ENCODE peak calls at places on chromosome 10, in four cellular contexts. Z, L, W and F are unnamed samples.
A peak's percentile ranks its signal among the peaks of the same experiment; 100 is the strongest.

GRCh38 chr10:72615985-72616384 is 9.9 kb downstream of the MICU1 start:
- DNase-seq in Z (no peak), L (no peak), W (no peak), F (no peak)

GRCh38 chr10:29648114-29648982 is 13.6 kb upstream of the SVIL start:
- DNase-seq in Z (no peak), L (no peak), W (peak; percentile 38), F (no peak)

GRCh38 chr10:117007080-117007479 is 2.1 kb upstream of the SHTN1 start:
- DNase-seq in Z (peak; percentile 58), L (peak; percentile 23), W (peak; percentile 74), F (peak; percentile 25)

GRCh38 chr10:12459338-12459737 is 110.0 kb downstream of the CAMK1D start:
- DNase-seq in Z (no peak), L (no peak), W (no peak), F (no peak)

GRCh38 chr10:112369495-112370423 is 4.2 kb upstream of the ACSL5 start:
- DNase-seq in Z (no peak), L (no peak), W (no peak), F (no peak)

GRCh38 chr10:12483996-12484944 is 134.9 kb downstream of the CAMK1D start:
- DNase-seq in Z (no peak), L (no peak), W (no peak), F (no peak)

GRCh38 chr10:102815790-102816549 is 21.2 kb downstream of the CYP17A1 start:
- DNase-seq in Z (no peak), L (no peak), W (peak; percentile 96), F (no peak)

GRCh38 chr10:5544216-5544805 is 19.6 kb downstream of the CALML3 start:
- DNase-seq in Z (no peak), L (no peak), W (no peak), F (no peak)

GRCh38 chr10:5508786-5509185 is 9.4 kb upstream of the CALML5 start:
- DNase-seq in Z (no peak), L (no peak), W (no peak), F (no peak)

GRCh38 chr10:117086545-117086944 is 51.5 kb downstream of the VAX1 start:
- DNase-seq in Z (no peak), L (no peak), W (no peak), F (no peak)

GRCh38 chr10:91551856-91552255 is 81.0 kb downstream of the PPP1R3C start:
- DNase-seq in Z (peak; percentile 35), L (peak; percentile 33), W (peak; percentile 80), F (peak; percentile 50)

GRCh38 chr10:116880716-116881440 is 31.6 kb downstream of the ENO4 start:
- DNase-seq in Z (no peak), L (no peak), W (no peak), F (no peak)

GRCh38 chr10:98285416-98285815 is 17.4 kb upstream of the LOXL4 start:
- DNase-seq in Z (no peak), L (no peak), W (no peak), F (no peak)

GRCh38 chr10:88278912-88279311 is 304.2 kb downstream of the RNLS start:
- DNase-seq in Z (no peak), L (no peak), W (no peak), F (no peak)

GRCh38 chr10:91090761-91091529 is 129.5 kb upstream of the PCGF5 start:
- DNase-seq in Z (no peak), L (no peak), W (no peak), F (peak; percentile 23)

GRCh38 chr10:132684164-132684891 is 101.6 kb downstream of the NKX6-2 start:
- DNase-seq in Z (no peak), L (no peak), W (peak; percentile 70), F (no peak)

GRCh38 chr10:132685921-132686680 is 99.8 kb downstream of the NKX6-2 start:
- DNase-seq in Z (no peak), L (no peak), W (no peak), F (no peak)

GRCh38 chr10:132687893-132688579 is 97.9 kb downstream of the NKX6-2 start:
- DNase-seq in Z (no peak), L (no peak), W (no peak), F (no peak)

GRCh38 chr10:132687181-132687892 is 98.6 kb downstream of the NKX6-2 start:
- DNase-seq in Z (no peak), L (no peak), W (no peak), F (no peak)

GRCh38 chr10:132685121-132685891 is 100.6 kb downstream of the NKX6-2 start:
- DNase-seq in Z (no peak), L (peak; percentile 65), W (peak; percentile 58), F (peak; percentile 90)
- TF ChIP-seq MAZ in Z (no peak), L (no peak), W (no peak), F (no peak)

DNA sequence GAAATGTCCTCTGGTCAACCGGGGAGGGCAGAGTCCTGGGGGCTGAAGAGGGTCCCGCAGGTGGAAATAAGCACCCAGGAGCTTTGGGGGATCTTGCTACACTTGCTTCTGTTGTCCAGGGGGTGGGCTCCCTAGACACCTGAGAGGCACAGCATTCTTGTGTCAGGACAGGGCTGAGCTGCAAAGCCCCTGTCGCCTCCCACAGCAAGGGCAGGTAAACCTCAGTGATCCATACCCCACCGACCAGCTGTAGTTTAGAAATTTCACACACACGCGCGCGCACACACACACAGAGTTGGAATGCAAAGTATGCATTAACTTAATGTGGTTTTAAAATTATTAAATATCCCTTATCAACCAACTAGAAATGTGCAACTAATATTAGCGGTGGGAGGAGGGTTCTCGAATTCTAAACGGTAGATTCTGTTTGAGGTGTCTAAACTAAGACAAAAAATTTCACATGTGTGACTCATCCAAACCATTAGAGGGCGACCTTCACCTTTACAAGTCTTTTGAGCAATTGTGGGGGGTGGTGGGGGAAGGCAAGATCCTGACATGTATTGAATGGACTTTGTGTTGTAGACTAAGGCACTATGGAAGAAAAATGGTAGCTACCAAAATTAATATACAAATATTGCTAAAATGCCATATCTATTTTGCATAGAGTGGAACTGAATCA is 34.3 kb upstream of the PTF1A start:
- DNase-seq in Z (peak; percentile 34), L (peak; percentile 51), W (peak; percentile 39), F (peak; percentile 63)
- TF ChIP-seq MAZ in Z (no peak), L (no peak), W (no peak), F (no peak)

DNA sequence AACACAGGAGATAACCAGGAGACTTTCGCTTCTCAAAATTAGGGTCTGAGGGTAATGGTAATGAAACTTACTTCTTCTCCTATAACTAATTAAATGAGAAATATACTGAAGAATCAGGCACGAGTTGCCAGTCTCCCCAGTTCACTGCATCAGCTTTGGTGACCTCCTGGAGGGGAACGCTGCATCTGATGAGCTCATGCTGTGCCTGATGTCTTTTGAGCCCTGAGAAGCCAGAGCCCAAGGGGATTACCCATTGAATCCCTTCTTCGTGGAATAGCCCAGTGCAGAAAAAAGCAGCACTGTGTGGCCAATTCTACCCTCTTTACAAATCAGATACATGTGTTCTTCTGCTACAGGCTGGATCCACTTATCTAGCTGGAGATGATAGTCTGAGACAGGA is 45.1 kb downstream of the CYP2C9 start:
- DNase-seq in Z (no peak), L (no peak), W (no peak), F (no peak)
- TF ChIP-seq MAZ in Z (no peak), L (no peak), W (no peak), F (no peak)

GRCh38 chr10:19921300-19922140 is 105.3 kb downstream of the PLXDC2 start:
- DNase-seq in Z (no peak), L (no peak), W (peak; percentile 67), F (no peak)

GRCh38 chr10:19915816-19916215 is 99.6 kb downstream of the PLXDC2 start:
- DNase-seq in Z (no peak), L (no peak), W (no peak), F (no peak)

GRCh38 chr10:19917756-19918478 is 101.7 kb downstream of the PLXDC2 start:
- DNase-seq in Z (no peak), L (no peak), W (no peak), F (no peak)

GRCh38 chr10:19920075-19920726 is 104.0 kb downstream of the PLXDC2 start:
- DNase-seq in Z (no peak), L (no peak), W (no peak), F (no peak)

GRCh38 chr10:19918800-19919199 is 102.6 kb downstream of the PLXDC2 start:
- DNase-seq in Z (no peak), L (no peak), W (peak; percentile 62), F (peak; percentile 13)
- TF ChIP-seq MAZ in Z (no peak), L (no peak), W (no peak), F (no peak)

GRCh38 chr10:74056081-74056818 is 58.3 kb downstream of the VCL start:
- DNase-seq in Z (peak; percentile 35), L (no peak), W (peak; percentile 85), F (peak; percentile 65)
- TF ChIP-seq MAZ in Z (no peak), L (no peak), W (no peak), F (no peak)

DNA sequence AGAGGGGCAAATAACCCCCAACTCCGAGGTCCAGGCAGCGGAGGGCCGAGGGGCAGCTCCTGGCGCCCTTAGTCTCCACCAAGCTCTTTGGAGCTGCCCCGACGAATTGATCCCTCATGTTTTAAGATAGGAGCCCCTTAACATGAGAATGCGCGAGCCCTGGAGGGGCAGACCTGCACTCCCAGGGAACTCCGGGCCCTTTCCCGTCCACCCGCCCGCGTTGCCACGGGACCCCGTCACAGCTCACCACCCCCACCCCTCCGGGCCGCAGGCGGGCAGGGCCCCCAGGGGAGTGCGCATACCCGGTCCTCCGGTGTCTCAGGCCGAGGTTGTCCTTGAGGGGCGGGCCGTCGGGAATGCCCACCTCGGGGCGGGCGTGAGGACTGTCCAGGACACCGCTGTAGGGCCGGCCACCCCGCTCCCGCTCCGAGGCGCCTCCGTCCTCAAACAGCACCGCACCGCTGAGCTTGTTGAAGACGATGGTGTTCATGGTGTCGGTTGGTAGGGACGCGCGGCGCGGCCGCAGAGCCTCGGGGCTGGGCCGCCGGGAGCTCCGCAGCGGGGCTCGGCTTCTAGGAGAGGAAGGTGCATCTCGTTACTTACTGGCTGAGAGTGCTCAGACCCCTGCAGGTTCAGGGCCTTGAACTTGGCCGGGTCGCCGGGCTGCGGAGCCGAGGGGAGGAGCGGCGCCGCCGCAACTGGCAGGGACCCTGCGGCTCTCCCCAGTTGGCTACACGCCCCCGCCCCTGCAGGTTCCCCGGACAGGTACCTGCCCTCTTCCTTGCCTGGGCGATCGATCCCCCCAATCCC is 2.5 kb downstream of the MKX start:
- DNase-seq in Z (no peak), L (no peak), W (no peak), F (no peak)
- TF ChIP-seq MAZ in Z (no peak), L (no peak), W (no peak), F (no peak)

DNA sequence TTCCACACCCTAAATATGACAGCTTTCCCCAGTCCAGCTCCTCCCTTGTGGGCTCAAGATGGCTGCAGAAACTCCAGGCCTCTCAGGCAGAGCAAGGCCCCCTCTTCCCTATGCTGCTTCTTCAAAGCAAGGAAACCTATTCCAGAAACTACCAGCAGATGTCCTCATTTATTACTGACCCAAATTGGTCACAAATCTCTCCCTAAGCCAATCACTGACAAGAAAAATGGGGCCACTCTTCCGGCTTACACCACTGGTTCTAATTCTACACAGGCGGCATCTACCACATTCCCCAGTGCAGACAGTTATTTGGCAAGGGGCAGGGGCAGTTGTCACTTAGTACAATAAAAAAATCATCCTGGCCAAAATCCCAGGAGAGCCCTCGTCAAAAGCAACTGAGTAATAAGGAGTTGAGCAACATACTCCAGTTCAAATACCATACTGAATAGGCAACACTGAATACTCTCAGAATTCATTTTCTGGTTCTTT is 150.4 kb downstream of the SFMBT2 start:
- DNase-seq in Z (peak; percentile 74), L (peak; percentile 69), W (peak; percentile 86), F (peak; percentile 45)
- TF ChIP-seq MAZ in Z (no peak), L (no peak), W (no peak), F (no peak)

GRCh38 chr10:79588800-79589199 is 21.9 kb upstream of the SFTPA1 start:
- DNase-seq in Z (no peak), L (no peak), W (no peak), F (no peak)
- TF ChIP-seq MAZ in Z (no peak), L (no peak), W (no peak), F (no peak)